ENCODE peak calls at places on chromosome 1, in five cellular contexts. One of them, this sample, is unnamed.

GRCh38 chr1:245131026-245131393 is 23.8 kb upstream of the KIF26B start:
- DNase-seq in neural crest cell: no peak
- DNase-seq in right lobe of liver: no peak
- DNase-seq in HCT116: no peak
- DNase-seq in MCF 10A: no peak
- DNase-seq in this sample: no peak

GRCh38 chr1:10510520-10511493 is 36.1 kb downstream of the PEX14 start:
- DNase-seq in neural crest cell: no peak
- DNase-seq in right lobe of liver: peak; percentile 42
- DNase-seq in HCT116: peak; percentile 24
- DNase-seq in MCF 10A: peak; percentile 89
- DNase-seq in this sample: peak; percentile 13

GRCh38 chr1:97038410-97038809 is 316.8 kb downstream of the PTBP2 start:
- DNase-seq in neural crest cell: no peak
- DNase-seq in right lobe of liver: no peak
- DNase-seq in HCT116: no peak
- DNase-seq in MCF 10A: no peak
- DNase-seq in this sample: no peak

GRCh38 chr1:93579891-93580290 is 101.7 kb downstream of the BCAR3 start:
- DNase-seq in neural crest cell: no peak
- DNase-seq in right lobe of liver: no peak
- DNase-seq in HCT116: no peak
- DNase-seq in MCF 10A: peak; percentile 45
- DNase-seq in this sample: peak; percentile 84

GRCh38 chr1:187053876-187054275 is 225.1 kb downstream of the PLA2G4A start:
- DNase-seq in neural crest cell: no peak
- DNase-seq in right lobe of liver: no peak
- DNase-seq in HCT116: no peak
- DNase-seq in MCF 10A: no peak
- DNase-seq in this sample: no peak

GRCh38 chr1:100671604-100672003 is 47.9 kb upstream of the VCAM1 start:
- DNase-seq in neural crest cell: no peak
- DNase-seq in right lobe of liver: no peak
- DNase-seq in HCT116: no peak
- DNase-seq in MCF 10A: no peak
- DNase-seq in this sample: no peak

GRCh38 chr1:184792450-184792969 is 37.9 kb upstream of the EDEM3 start:
- DNase-seq in neural crest cell: no peak
- DNase-seq in right lobe of liver: peak; percentile 89
- DNase-seq in HCT116: peak; percentile 75
- DNase-seq in MCF 10A: peak; percentile 99
- DNase-seq in this sample: peak; percentile 71

GRCh38 chr1:156014829-156015228 is 5.9 kb downstream of the SSR2 start:
- DNase-seq in neural crest cell: no peak
- DNase-seq in right lobe of liver: no peak
- DNase-seq in HCT116: no peak
- DNase-seq in MCF 10A: no peak
- DNase-seq in this sample: no peak

GRCh38 chr1:245988393-245989078 is 518.5 kb downstream of the SMYD3 start:
- DNase-seq in neural crest cell: no peak
- DNase-seq in right lobe of liver: no peak
- DNase-seq in HCT116: no peak
- DNase-seq in MCF 10A: no peak
- DNase-seq in this sample: no peak

DNA sequence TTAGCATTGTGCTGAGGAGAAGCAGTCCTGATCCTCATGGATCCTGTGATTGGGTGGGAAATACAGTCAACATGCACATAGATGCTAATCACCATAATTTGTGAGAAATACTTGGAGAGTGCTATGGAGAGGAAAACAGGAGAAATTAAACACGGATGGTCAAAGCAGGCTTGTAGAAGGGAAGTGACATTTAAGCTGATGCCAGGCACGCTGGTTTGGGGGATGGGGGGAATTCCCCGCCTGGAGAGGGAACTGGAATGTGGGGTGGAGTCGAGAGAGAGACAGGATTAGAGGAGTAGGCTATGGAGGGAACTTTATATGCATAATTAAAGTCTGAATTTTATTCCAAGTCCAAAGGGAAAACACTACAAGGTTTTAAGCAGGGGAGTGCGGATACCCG is 52.1 kb upstream of the L1TD1 start:
- DNase-seq in neural crest cell: no peak
- DNase-seq in right lobe of liver: no peak
- DNase-seq in HCT116: no peak
- DNase-seq in MCF 10A: no peak
- DNase-seq in this sample: no peak
- TF ChIP-seq CTCF in neural crest cell: no peak
- TF ChIP-seq CTCF in right lobe of liver: no peak
- TF ChIP-seq CTCF in HCT116: no peak
- TF ChIP-seq CTCF in MCF 10A: no peak
- TF ChIP-seq CTCF in this sample: no peak

GRCh38 chr1:44484155-44484688 is 79.2 kb downstream of the RNF220 start:
- DNase-seq in neural crest cell: no peak
- DNase-seq in right lobe of liver: no peak
- DNase-seq in HCT116: no peak
- DNase-seq in MCF 10A: peak; percentile 61
- DNase-seq in this sample: no peak
- TF ChIP-seq CTCF in neural crest cell: no peak
- TF ChIP-seq CTCF in right lobe of liver: no peak
- TF ChIP-seq CTCF in HCT116: no peak
- TF ChIP-seq CTCF in MCF 10A: no peak
- TF ChIP-seq CTCF in this sample: no peak

GRCh38 chr1:107965112-107965991 is at the start of gene VAV3:
- DNase-seq in neural crest cell: peak; percentile 77
- DNase-seq in right lobe of liver: peak; percentile 67
- DNase-seq in HCT116: no peak
- DNase-seq in MCF 10A: peak; percentile 22
- DNase-seq in this sample: peak; percentile 40
- TF ChIP-seq CTCF in neural crest cell: peak; percentile 51
- TF ChIP-seq CTCF in right lobe of liver: no peak
- TF ChIP-seq CTCF in HCT116: no peak
- TF ChIP-seq CTCF in MCF 10A: no peak
- TF ChIP-seq CTCF in this sample: no peak

GRCh38 chr1:63255153-63255552 is 67.2 kb upstream of the FOXD3 start:
- DNase-seq in neural crest cell: no peak
- DNase-seq in right lobe of liver: no peak
- DNase-seq in HCT116: no peak
- DNase-seq in MCF 10A: peak; percentile 79
- DNase-seq in this sample: no peak
- TF ChIP-seq CTCF in neural crest cell: no peak
- TF ChIP-seq CTCF in right lobe of liver: no peak
- TF ChIP-seq CTCF in HCT116: no peak
- TF ChIP-seq CTCF in MCF 10A: no peak
- TF ChIP-seq CTCF in this sample: no peak

GRCh38 chr1:79353224-79353623 is 346.7 kb upstream of the ADGRL4 start:
- DNase-seq in neural crest cell: peak; percentile 38
- DNase-seq in right lobe of liver: no peak
- DNase-seq in HCT116: peak; percentile 37
- DNase-seq in MCF 10A: peak; percentile 66
- DNase-seq in this sample: peak; percentile 58
- TF ChIP-seq CTCF in neural crest cell: peak; percentile 59
- TF ChIP-seq CTCF in right lobe of liver: peak; percentile 45
- TF ChIP-seq CTCF in HCT116: peak; percentile 19
- TF ChIP-seq CTCF in MCF 10A: peak; percentile 51
- TF ChIP-seq CTCF in this sample: peak; percentile 45

GRCh38 chr1:221431068-221431651 is 310.7 kb downstream of the DUSP10 start:
- DNase-seq in neural crest cell: no peak
- DNase-seq in right lobe of liver: no peak
- DNase-seq in HCT116: no peak
- DNase-seq in MCF 10A: peak; percentile 42
- DNase-seq in this sample: no peak
- TF ChIP-seq CTCF in neural crest cell: no peak
- TF ChIP-seq CTCF in right lobe of liver: peak; percentile 31
- TF ChIP-seq CTCF in HCT116: peak; percentile 8
- TF ChIP-seq CTCF in MCF 10A: peak; percentile 27
- TF ChIP-seq CTCF in this sample: no peak

GRCh38 chr1:19206947-19207346 is 3.1 kb downstream of the UBR4 start:
- DNase-seq in neural crest cell: no peak
- DNase-seq in right lobe of liver: no peak
- DNase-seq in HCT116: no peak
- DNase-seq in MCF 10A: no peak
- DNase-seq in this sample: no peak

GRCh38 chr1:19204665-19205266 is 5.3 kb downstream of the UBR4 start:
- DNase-seq in neural crest cell: no peak
- DNase-seq in right lobe of liver: no peak
- DNase-seq in HCT116: no peak
- DNase-seq in MCF 10A: no peak
- DNase-seq in this sample: no peak

GRCh38 chr1:19203440-19203839 is 6.6 kb downstream of the UBR4 start:
- DNase-seq in neural crest cell: no peak
- DNase-seq in right lobe of liver: no peak
- DNase-seq in HCT116: no peak
- DNase-seq in MCF 10A: peak; percentile 94
- DNase-seq in this sample: no peak

GRCh38 chr1:19205403-19205802 is 4.7 kb downstream of the UBR4 start:
- DNase-seq in neural crest cell: no peak
- DNase-seq in right lobe of liver: no peak
- DNase-seq in HCT116: no peak
- DNase-seq in MCF 10A: no peak
- DNase-seq in this sample: no peak

GRCh38 chr1:19205845-19206244 is 4.2 kb downstream of the UBR4 start:
- DNase-seq in neural crest cell: no peak
- DNase-seq in right lobe of liver: no peak
- DNase-seq in HCT116: no peak
- DNase-seq in MCF 10A: no peak
- DNase-seq in this sample: no peak
- TF ChIP-seq CTCF in neural crest cell: no peak
- TF ChIP-seq CTCF in right lobe of liver: no peak
- TF ChIP-seq CTCF in HCT116: no peak
- TF ChIP-seq CTCF in MCF 10A: no peak
- TF ChIP-seq CTCF in this sample: no peak

GRCh38 chr1:34872133-34872503 is 12.6 kb upstream of the SMIM12 start:
- DNase-seq in neural crest cell: no peak
- DNase-seq in right lobe of liver: no peak
- DNase-seq in HCT116: no peak
- DNase-seq in MCF 10A: no peak
- DNase-seq in this sample: no peak
- TF ChIP-seq CTCF in neural crest cell: no peak
- TF ChIP-seq CTCF in right lobe of liver: no peak
- TF ChIP-seq CTCF in HCT116: no peak
- TF ChIP-seq CTCF in MCF 10A: no peak
- TF ChIP-seq CTCF in this sample: no peak

GRCh38 chr1:30807318-30808066 is 49.9 kb upstream of the LAPTM5 start:
- DNase-seq in neural crest cell: no peak
- DNase-seq in right lobe of liver: no peak
- DNase-seq in HCT116: no peak
- DNase-seq in MCF 10A: no peak
- DNase-seq in this sample: no peak
- TF ChIP-seq CTCF in neural crest cell: no peak
- TF ChIP-seq CTCF in right lobe of liver: no peak
- TF ChIP-seq CTCF in HCT116: no peak
- TF ChIP-seq CTCF in MCF 10A: no peak
- TF ChIP-seq CTCF in this sample: no peak